ENCODE peak calls at places on chromosomes 6 and 20, in nine cellular contexts. One of them, this sample, is unnamed.
A peak's percentile ranks its signal among the peaks of the same experiment; 100 is the strongest.

GRCh38 chr6:111625511-111626331 is 20.0 kb upstream of the TRAF3IP2 start:
- DNase-seq in endothelial cell: no peak
- DNase-seq in PC-9: no peak
- DNase-seq in HEK293T: no peak
- DNase-seq in B cell: no peak
- DNase-seq in NCI-H446: peak; percentile 46
- DNase-seq in stimulated activated CD8-positive, alpha-beta memory T cell treated with anti-CD3 and anti-CD28 coated beads, Interleukin-7, amount 100 ng/mL, for 4 hours: peak; percentile 12
- DNase-seq in activated CD4-positive, CD25-positive, alpha-beta regulatory T cell: no peak
- DNase-seq in activated T-cell treated with anti-CD3 and anti-CD28 coated beads, Interleukin-2, amount 50 U/mL, for 4 hours: no peak
- DNase-seq in this sample: no peak

GRCh38 chr20:20237093-20237959 is 130.6 kb upstream of the INSM1 start:
- DNase-seq in endothelial cell: peak; percentile 53
- DNase-seq in PC-9: no peak
- DNase-seq in HEK293T: peak; percentile 73
- DNase-seq in B cell: peak; percentile 16
- DNase-seq in NCI-H446: no peak
- DNase-seq in stimulated activated CD8-positive, alpha-beta memory T cell treated with anti-CD3 and anti-CD28 coated beads, Interleukin-7, amount 100 ng/mL, for 4 hours: no peak
- DNase-seq in activated CD4-positive, CD25-positive, alpha-beta regulatory T cell: no peak
- DNase-seq in activated T-cell treated with anti-CD3 and anti-CD28 coated beads, Interleukin-2, amount 50 U/mL, for 4 hours: no peak
- DNase-seq in this sample: no peak

GRCh38 chr20:32477594-32478512 is 107.3 kb downstream of the NOL4L start:
- DNase-seq in endothelial cell: no peak
- DNase-seq in PC-9: no peak
- DNase-seq in HEK293T: no peak
- DNase-seq in B cell: no peak
- DNase-seq in NCI-H446: no peak
- DNase-seq in stimulated activated CD8-positive, alpha-beta memory T cell treated with anti-CD3 and anti-CD28 coated beads, Interleukin-7, amount 100 ng/mL, for 4 hours: no peak
- DNase-seq in activated CD4-positive, CD25-positive, alpha-beta regulatory T cell: no peak
- DNase-seq in activated T-cell treated with anti-CD3 and anti-CD28 coated beads, Interleukin-2, amount 50 U/mL, for 4 hours: no peak
- DNase-seq in this sample: no peak

GRCh38 chr6:137389150-137389664 is 105.0 kb downstream of the OLIG3 start:
- DNase-seq in endothelial cell: no peak
- DNase-seq in PC-9: no peak
- DNase-seq in HEK293T: no peak
- DNase-seq in B cell: peak; percentile 32
- DNase-seq in NCI-H446: no peak
- DNase-seq in stimulated activated CD8-positive, alpha-beta memory T cell treated with anti-CD3 and anti-CD28 coated beads, Interleukin-7, amount 100 ng/mL, for 4 hours: peak; percentile 70
- DNase-seq in activated CD4-positive, CD25-positive, alpha-beta regulatory T cell: peak; percentile 10
- DNase-seq in activated T-cell treated with anti-CD3 and anti-CD28 coated beads, Interleukin-2, amount 50 U/mL, for 4 hours: peak; percentile 65
- DNase-seq in this sample: no peak

GRCh38 chr20:2751868-2752630 is 48.4 kb downstream of the CPXM1 start:
- DNase-seq in endothelial cell: no peak
- DNase-seq in PC-9: no peak
- DNase-seq in HEK293T: no peak
- DNase-seq in B cell: peak; percentile 79
- DNase-seq in NCI-H446: no peak
- DNase-seq in stimulated activated CD8-positive, alpha-beta memory T cell treated with anti-CD3 and anti-CD28 coated beads, Interleukin-7, amount 100 ng/mL, for 4 hours: peak; percentile 50
- DNase-seq in activated CD4-positive, CD25-positive, alpha-beta regulatory T cell: peak; percentile 32
- DNase-seq in activated T-cell treated with anti-CD3 and anti-CD28 coated beads, Interleukin-2, amount 50 U/mL, for 4 hours: peak; percentile 51
- DNase-seq in this sample: no peak

GRCh38 chr20:39823239-39823638 is 861.1 kb downstream of the DHX35 start:
- DNase-seq in endothelial cell: no peak
- DNase-seq in PC-9: no peak
- DNase-seq in HEK293T: no peak
- DNase-seq in B cell: no peak
- DNase-seq in NCI-H446: no peak
- DNase-seq in stimulated activated CD8-positive, alpha-beta memory T cell treated with anti-CD3 and anti-CD28 coated beads, Interleukin-7, amount 100 ng/mL, for 4 hours: no peak
- DNase-seq in activated CD4-positive, CD25-positive, alpha-beta regulatory T cell: no peak
- DNase-seq in activated T-cell treated with anti-CD3 and anti-CD28 coated beads, Interleukin-2, amount 50 U/mL, for 4 hours: no peak
- DNase-seq in this sample: no peak

GRCh38 chr6:163356324-163356723 is 58.2 kb upstream of the QKI start:
- DNase-seq in endothelial cell: no peak
- DNase-seq in PC-9: no peak
- DNase-seq in HEK293T: peak; percentile 62
- DNase-seq in B cell: no peak
- DNase-seq in NCI-H446: no peak
- DNase-seq in stimulated activated CD8-positive, alpha-beta memory T cell treated with anti-CD3 and anti-CD28 coated beads, Interleukin-7, amount 100 ng/mL, for 4 hours: no peak
- DNase-seq in activated CD4-positive, CD25-positive, alpha-beta regulatory T cell: no peak
- DNase-seq in activated T-cell treated with anti-CD3 and anti-CD28 coated beads, Interleukin-2, amount 50 U/mL, for 4 hours: no peak
- DNase-seq in this sample: no peak

GRCh38 chr20:10359621-10360040 is 74.4 kb downstream of the MKKS start:
- DNase-seq in endothelial cell: no peak
- DNase-seq in PC-9: no peak
- DNase-seq in HEK293T: no peak
- DNase-seq in B cell: no peak
- DNase-seq in NCI-H446: no peak
- DNase-seq in stimulated activated CD8-positive, alpha-beta memory T cell treated with anti-CD3 and anti-CD28 coated beads, Interleukin-7, amount 100 ng/mL, for 4 hours: no peak
- DNase-seq in activated CD4-positive, CD25-positive, alpha-beta regulatory T cell: no peak
- DNase-seq in activated T-cell treated with anti-CD3 and anti-CD28 coated beads, Interleukin-2, amount 50 U/mL, for 4 hours: no peak
- DNase-seq in this sample: no peak

GRCh38 chr6:105851181-105851580 is 235.0 kb upstream of the PRDM1 start:
- DNase-seq in endothelial cell: no peak
- DNase-seq in PC-9: no peak
- DNase-seq in HEK293T: no peak
- DNase-seq in B cell: no peak
- DNase-seq in NCI-H446: no peak
- DNase-seq in stimulated activated CD8-positive, alpha-beta memory T cell treated with anti-CD3 and anti-CD28 coated beads, Interleukin-7, amount 100 ng/mL, for 4 hours: no peak
- DNase-seq in activated CD4-positive, CD25-positive, alpha-beta regulatory T cell: no peak
- DNase-seq in activated T-cell treated with anti-CD3 and anti-CD28 coated beads, Interleukin-2, amount 50 U/mL, for 4 hours: no peak
- DNase-seq in this sample: no peak

GRCh38 chr6:108492131-108492766 is 68.5 kb upstream of the FOXO3 start:
- DNase-seq in endothelial cell: peak; percentile 8
- DNase-seq in PC-9: peak; percentile 53
- DNase-seq in HEK293T: peak; percentile 25
- DNase-seq in B cell: peak; percentile 37
- DNase-seq in NCI-H446: peak; percentile 17
- DNase-seq in stimulated activated CD8-positive, alpha-beta memory T cell treated with anti-CD3 and anti-CD28 coated beads, Interleukin-7, amount 100 ng/mL, for 4 hours: no peak
- DNase-seq in activated CD4-positive, CD25-positive, alpha-beta regulatory T cell: no peak
- DNase-seq in activated T-cell treated with anti-CD3 and anti-CD28 coated beads, Interleukin-2, amount 50 U/mL, for 4 hours: no peak
- DNase-seq in this sample: no peak

GRCh38 chr20:51768759-51769517 is 748 bp upstream of the ATP9A start:
- DNase-seq in endothelial cell: no peak
- DNase-seq in PC-9: no peak
- DNase-seq in HEK293T: no peak
- DNase-seq in B cell: no peak
- DNase-seq in NCI-H446: no peak
- DNase-seq in stimulated activated CD8-positive, alpha-beta memory T cell treated with anti-CD3 and anti-CD28 coated beads, Interleukin-7, amount 100 ng/mL, for 4 hours: no peak
- DNase-seq in activated CD4-positive, CD25-positive, alpha-beta regulatory T cell: no peak
- DNase-seq in activated T-cell treated with anti-CD3 and anti-CD28 coated beads, Interleukin-2, amount 50 U/mL, for 4 hours: no peak
- DNase-seq in this sample: no peak

GRCh38 chr6:125863023-125863422 is 72.3 kb downstream of the NCOA7 start:
- DNase-seq in endothelial cell: no peak
- DNase-seq in PC-9: peak; percentile 53
- DNase-seq in HEK293T: no peak
- DNase-seq in B cell: no peak
- DNase-seq in NCI-H446: no peak
- DNase-seq in stimulated activated CD8-positive, alpha-beta memory T cell treated with anti-CD3 and anti-CD28 coated beads, Interleukin-7, amount 100 ng/mL, for 4 hours: no peak
- DNase-seq in activated CD4-positive, CD25-positive, alpha-beta regulatory T cell: no peak
- DNase-seq in activated T-cell treated with anti-CD3 and anti-CD28 coated beads, Interleukin-2, amount 50 U/mL, for 4 hours: no peak
- DNase-seq in this sample: no peak

GRCh38 chr6:56364482-56365313 is 117.3 kb upstream of the COL21A1 start:
- DNase-seq in endothelial cell: no peak
- DNase-seq in PC-9: peak; percentile 62
- DNase-seq in HEK293T: no peak
- DNase-seq in B cell: no peak
- DNase-seq in NCI-H446: no peak
- DNase-seq in stimulated activated CD8-positive, alpha-beta memory T cell treated with anti-CD3 and anti-CD28 coated beads, Interleukin-7, amount 100 ng/mL, for 4 hours: no peak
- DNase-seq in activated CD4-positive, CD25-positive, alpha-beta regulatory T cell: no peak
- DNase-seq in activated T-cell treated with anti-CD3 and anti-CD28 coated beads, Interleukin-2, amount 50 U/mL, for 4 hours: no peak
- DNase-seq in this sample: no peak

GRCh38 chr6:158188591-158188990 is 20.4 kb downstream of the GTF2H5 start:
- DNase-seq in endothelial cell: no peak
- DNase-seq in PC-9: no peak
- DNase-seq in HEK293T: no peak
- DNase-seq in B cell: no peak
- DNase-seq in NCI-H446: no peak
- DNase-seq in stimulated activated CD8-positive, alpha-beta memory T cell treated with anti-CD3 and anti-CD28 coated beads, Interleukin-7, amount 100 ng/mL, for 4 hours: no peak
- DNase-seq in activated CD4-positive, CD25-positive, alpha-beta regulatory T cell: no peak
- DNase-seq in activated T-cell treated with anti-CD3 and anti-CD28 coated beads, Interleukin-2, amount 50 U/mL, for 4 hours: no peak
- DNase-seq in this sample: no peak

GRCh38 chr6:104558746-104559145 is 301.0 kb downstream of the HACE1 start:
- DNase-seq in endothelial cell: no peak
- DNase-seq in PC-9: no peak
- DNase-seq in HEK293T: no peak
- DNase-seq in B cell: no peak
- DNase-seq in NCI-H446: no peak
- DNase-seq in stimulated activated CD8-positive, alpha-beta memory T cell treated with anti-CD3 and anti-CD28 coated beads, Interleukin-7, amount 100 ng/mL, for 4 hours: no peak
- DNase-seq in activated CD4-positive, CD25-positive, alpha-beta regulatory T cell: no peak
- DNase-seq in activated T-cell treated with anti-CD3 and anti-CD28 coated beads, Interleukin-2, amount 50 U/mL, for 4 hours: no peak
- DNase-seq in this sample: no peak

GRCh38 chr20:58342104-58342945 is 32.8 kb downstream of the RAB22A start:
- DNase-seq in endothelial cell: no peak
- DNase-seq in PC-9: peak; percentile 92
- DNase-seq in HEK293T: no peak
- DNase-seq in B cell: no peak
- DNase-seq in NCI-H446: no peak
- DNase-seq in stimulated activated CD8-positive, alpha-beta memory T cell treated with anti-CD3 and anti-CD28 coated beads, Interleukin-7, amount 100 ng/mL, for 4 hours: no peak
- DNase-seq in activated CD4-positive, CD25-positive, alpha-beta regulatory T cell: no peak
- DNase-seq in activated T-cell treated with anti-CD3 and anti-CD28 coated beads, Interleukin-2, amount 50 U/mL, for 4 hours: no peak
- DNase-seq in this sample: peak; percentile 40

GRCh38 chr6:35283361-35283760 is 14.3 kb upstream of the DEF6 start:
- DNase-seq in endothelial cell: no peak
- DNase-seq in PC-9: no peak
- DNase-seq in HEK293T: no peak
- DNase-seq in B cell: no peak
- DNase-seq in NCI-H446: no peak
- DNase-seq in stimulated activated CD8-positive, alpha-beta memory T cell treated with anti-CD3 and anti-CD28 coated beads, Interleukin-7, amount 100 ng/mL, for 4 hours: no peak
- DNase-seq in activated CD4-positive, CD25-positive, alpha-beta regulatory T cell: no peak
- DNase-seq in activated T-cell treated with anti-CD3 and anti-CD28 coated beads, Interleukin-2, amount 50 U/mL, for 4 hours: no peak
- DNase-seq in this sample: no peak

GRCh38 chr20:5843054-5843731 is 93.0 kb downstream of the SHLD1 start:
- DNase-seq in endothelial cell: no peak
- DNase-seq in PC-9: no peak
- DNase-seq in HEK293T: no peak
- DNase-seq in B cell: no peak
- DNase-seq in NCI-H446: no peak
- DNase-seq in stimulated activated CD8-positive, alpha-beta memory T cell treated with anti-CD3 and anti-CD28 coated beads, Interleukin-7, amount 100 ng/mL, for 4 hours: no peak
- DNase-seq in activated CD4-positive, CD25-positive, alpha-beta regulatory T cell: no peak
- DNase-seq in activated T-cell treated with anti-CD3 and anti-CD28 coated beads, Interleukin-2, amount 50 U/mL, for 4 hours: no peak
- DNase-seq in this sample: no peak

GRCh38 chr20:56515657-56516381 is 8.7 kb upstream of the FAM209A start:
- DNase-seq in endothelial cell: no peak
- DNase-seq in PC-9: no peak
- DNase-seq in HEK293T: no peak
- DNase-seq in B cell: no peak
- DNase-seq in NCI-H446: no peak
- DNase-seq in stimulated activated CD8-positive, alpha-beta memory T cell treated with anti-CD3 and anti-CD28 coated beads, Interleukin-7, amount 100 ng/mL, for 4 hours: no peak
- DNase-seq in activated CD4-positive, CD25-positive, alpha-beta regulatory T cell: no peak
- DNase-seq in activated T-cell treated with anti-CD3 and anti-CD28 coated beads, Interleukin-2, amount 50 U/mL, for 4 hours: no peak
- DNase-seq in this sample: no peak

GRCh38 chr6:130027948-130028347 is 9.6 kb downstream of the L3MBTL3 start:
- DNase-seq in endothelial cell: no peak
- DNase-seq in PC-9: no peak
- DNase-seq in HEK293T: no peak
- DNase-seq in B cell: no peak
- DNase-seq in NCI-H446: no peak
- DNase-seq in stimulated activated CD8-positive, alpha-beta memory T cell treated with anti-CD3 and anti-CD28 coated beads, Interleukin-7, amount 100 ng/mL, for 4 hours: no peak
- DNase-seq in activated CD4-positive, CD25-positive, alpha-beta regulatory T cell: no peak
- DNase-seq in activated T-cell treated with anti-CD3 and anti-CD28 coated beads, Interleukin-2, amount 50 U/mL, for 4 hours: no peak
- DNase-seq in this sample: no peak

GRCh38 chr6:13251242-13251641 is 77.1 kb downstream of the TBC1D7 start:
- DNase-seq in endothelial cell: no peak
- DNase-seq in PC-9: no peak
- DNase-seq in HEK293T: no peak
- DNase-seq in B cell: no peak
- DNase-seq in NCI-H446: no peak
- DNase-seq in stimulated activated CD8-positive, alpha-beta memory T cell treated with anti-CD3 and anti-CD28 coated beads, Interleukin-7, amount 100 ng/mL, for 4 hours: no peak
- DNase-seq in activated CD4-positive, CD25-positive, alpha-beta regulatory T cell: no peak
- DNase-seq in activated T-cell treated with anti-CD3 and anti-CD28 coated beads, Interleukin-2, amount 50 U/mL, for 4 hours: no peak
- DNase-seq in this sample: no peak

GRCh38 chr6:40471243-40471642 is 115.9 kb downstream of the LRFN2 start:
- DNase-seq in endothelial cell: no peak
- DNase-seq in PC-9: no peak
- DNase-seq in HEK293T: no peak
- DNase-seq in B cell: no peak
- DNase-seq in NCI-H446: no peak
- DNase-seq in stimulated activated CD8-positive, alpha-beta memory T cell treated with anti-CD3 and anti-CD28 coated beads, Interleukin-7, amount 100 ng/mL, for 4 hours: no peak
- DNase-seq in activated CD4-positive, CD25-positive, alpha-beta regulatory T cell: no peak
- DNase-seq in activated T-cell treated with anti-CD3 and anti-CD28 coated beads, Interleukin-2, amount 50 U/mL, for 4 hours: no peak
- DNase-seq in this sample: no peak

GRCh38 chr6:97023982-97024381 is 99.5 kb downstream of the KLHL32 start:
- DNase-seq in endothelial cell: no peak
- DNase-seq in PC-9: no peak
- DNase-seq in HEK293T: no peak
- DNase-seq in B cell: no peak
- DNase-seq in NCI-H446: no peak
- DNase-seq in stimulated activated CD8-positive, alpha-beta memory T cell treated with anti-CD3 and anti-CD28 coated beads, Interleukin-7, amount 100 ng/mL, for 4 hours: no peak
- DNase-seq in activated CD4-positive, CD25-positive, alpha-beta regulatory T cell: no peak
- DNase-seq in activated T-cell treated with anti-CD3 and anti-CD28 coated beads, Interleukin-2, amount 50 U/mL, for 4 hours: no peak
- DNase-seq in this sample: no peak

GRCh38 chr20:61560361-61560853 is 308.3 kb downstream of the CDH4 start:
- DNase-seq in endothelial cell: no peak
- DNase-seq in PC-9: no peak
- DNase-seq in HEK293T: peak; percentile 12
- DNase-seq in B cell: no peak
- DNase-seq in NCI-H446: no peak
- DNase-seq in stimulated activated CD8-positive, alpha-beta memory T cell treated with anti-CD3 and anti-CD28 coated beads, Interleukin-7, amount 100 ng/mL, for 4 hours: no peak
- DNase-seq in activated CD4-positive, CD25-positive, alpha-beta regulatory T cell: no peak
- DNase-seq in activated T-cell treated with anti-CD3 and anti-CD28 coated beads, Interleukin-2, amount 50 U/mL, for 4 hours: no peak
- DNase-seq in this sample: no peak

GRCh38 chr6:40962241-40962640 is 76.8 kb downstream of the UNC5CL start:
- DNase-seq in endothelial cell: no peak
- DNase-seq in PC-9: peak; percentile 88
- DNase-seq in HEK293T: no peak
- DNase-seq in B cell: no peak
- DNase-seq in NCI-H446: no peak
- DNase-seq in stimulated activated CD8-positive, alpha-beta memory T cell treated with anti-CD3 and anti-CD28 coated beads, Interleukin-7, amount 100 ng/mL, for 4 hours: no peak
- DNase-seq in activated CD4-positive, CD25-positive, alpha-beta regulatory T cell: no peak
- DNase-seq in activated T-cell treated with anti-CD3 and anti-CD28 coated beads, Interleukin-2, amount 50 U/mL, for 4 hours: no peak
- DNase-seq in this sample: peak; percentile 97

GRCh38 chr20:63978319-63979220 is 872 bp downstream of the SAMD10 start:
- DNase-seq in endothelial cell: peak; percentile 66
- DNase-seq in PC-9: peak; percentile 68
- DNase-seq in HEK293T: peak; percentile 48
- DNase-seq in B cell: peak; percentile 73
- DNase-seq in NCI-H446: no peak
- DNase-seq in stimulated activated CD8-positive, alpha-beta memory T cell treated with anti-CD3 and anti-CD28 coated beads, Interleukin-7, amount 100 ng/mL, for 4 hours: peak; percentile 57
- DNase-seq in activated CD4-positive, CD25-positive, alpha-beta regulatory T cell: no peak
- DNase-seq in activated T-cell treated with anti-CD3 and anti-CD28 coated beads, Interleukin-2, amount 50 U/mL, for 4 hours: no peak
- DNase-seq in this sample: no peak

GRCh38 chr6:147711511-147711910 is 203.0 kb downstream of the SAMD5 start:
- DNase-seq in endothelial cell: no peak
- DNase-seq in PC-9: no peak
- DNase-seq in HEK293T: no peak
- DNase-seq in B cell: no peak
- DNase-seq in NCI-H446: no peak
- DNase-seq in stimulated activated CD8-positive, alpha-beta memory T cell treated with anti-CD3 and anti-CD28 coated beads, Interleukin-7, amount 100 ng/mL, for 4 hours: no peak
- DNase-seq in activated CD4-positive, CD25-positive, alpha-beta regulatory T cell: no peak
- DNase-seq in activated T-cell treated with anti-CD3 and anti-CD28 coated beads, Interleukin-2, amount 50 U/mL, for 4 hours: no peak
- DNase-seq in this sample: no peak

GRCh38 chr6:30321692-30322388 is 4.9 kb upstream of the TRIM39 start:
- DNase-seq in endothelial cell: no peak
- DNase-seq in PC-9: no peak
- DNase-seq in HEK293T: no peak
- DNase-seq in B cell: no peak
- DNase-seq in NCI-H446: no peak
- DNase-seq in stimulated activated CD8-positive, alpha-beta memory T cell treated with anti-CD3 and anti-CD28 coated beads, Interleukin-7, amount 100 ng/mL, for 4 hours: no peak
- DNase-seq in activated CD4-positive, CD25-positive, alpha-beta regulatory T cell: no peak
- DNase-seq in activated T-cell treated with anti-CD3 and anti-CD28 coated beads, Interleukin-2, amount 50 U/mL, for 4 hours: no peak
- DNase-seq in this sample: no peak

GRCh38 chr6:2900821-2901644 is 2.1 kb downstream of the SERPINB9 start:
- DNase-seq in endothelial cell: no peak
- DNase-seq in PC-9: no peak
- DNase-seq in HEK293T: no peak
- DNase-seq in B cell: no peak
- DNase-seq in NCI-H446: no peak
- DNase-seq in stimulated activated CD8-positive, alpha-beta memory T cell treated with anti-CD3 and anti-CD28 coated beads, Interleukin-7, amount 100 ng/mL, for 4 hours: no peak
- DNase-seq in activated CD4-positive, CD25-positive, alpha-beta regulatory T cell: no peak
- DNase-seq in activated T-cell treated with anti-CD3 and anti-CD28 coated beads, Interleukin-2, amount 50 U/mL, for 4 hours: no peak
- DNase-seq in this sample: no peak

This sample was measured in epithelial cell of prostate.